ENCODE peak calls at places on chromosomes 16 and 17, in four cellular contexts. E is progenitor cell of endocrine pancreas, B is brain microvascular endothelial cell, Y is AG04450. G is an unnamed sample.

GRCh38 chr16:67922740-67923139 is 8.9 kb downstream of the CTRL start:
- DNase-seq in E (no peak), B (no peak), Y (no peak), G (no peak)

GRCh38 chr17:16417896-16418683 is 2.7 kb downstream of the TRPV2 start:
- DNase-seq in E (no peak), B (no peak), Y (no peak), G (peak)

GRCh38 chr17:81558941-81559806 is 7.0 kb upstream of the FAAP100 start:
- DNase-seq in E (no peak), B (no peak), Y (no peak), G (no peak)

GRCh38 chr16:10500582-10500981 is 79.8 kb downstream of the EMP2 start:
- DNase-seq in E (no peak), B (no peak), Y (no peak), G (no peak)

GRCh38 chr16:79064259-79064658 is 536.3 kb downstream of the MAF start:
- DNase-seq in E (no peak), B (no peak), Y (no peak), G (no peak)

GRCh38 chr17:81020767-81021497 is 14.0 kb upstream of the BAIAP2 start:
- DNase-seq in E (no peak), B (no peak), Y (no peak), G (no peak)

GRCh38 chr16:12767897-12768296 is 35.8 kb downstream of the CPPED1 start:
- DNase-seq in E (no peak), B (no peak), Y (no peak), G (no peak)

GRCh38 chr17:48011405-48012150 is 26.0 kb downstream of the COPZ2 start:
- DNase-seq in E (no peak), B (peak), Y (no peak), G (peak)

GRCh38 chr17:14510136-14510535 is 209.3 kb downstream of the HS3ST3B1 start:
- DNase-seq in E (no peak), B (no peak), Y (no peak), G (no peak)

GRCh38 chr17:6569391-6570302 is 13.3 kb upstream of the PITPNM3 start:
- DNase-seq in E (no peak), B (no peak), Y (no peak), G (peak)

GRCh38 chr17:65664296-65664695 is 102.8 kb upstream of the AXIN2 start:
- DNase-seq in E (no peak), B (peak), Y (no peak), G (no peak)

GRCh38 chr17:17712268-17712924 is 31.1 kb downstream of the RAI1 start:
- DNase-seq in E (no peak), B (peak), Y (peak), G (peak)

GRCh38 chr16:1385232-1385631 is 29.3 kb downstream of the UNKL start:
- DNase-seq in E (no peak), B (no peak), Y (no peak), G (no peak)

GRCh38 chr17:55441544-55441943 is 19.9 kb upstream of the MMD start:
- DNase-seq in E (no peak), B (no peak), Y (no peak), G (no peak)

GRCh38 chr16:68612996-68613395 is 32.1 kb upstream of the CDH3 start:
- DNase-seq in E (no peak), B (no peak), Y (no peak), G (no peak)

GRCh38 chr17:67056746-67057490 is 12.6 kb downstream of the CACNG1 start:
- DNase-seq in E (no peak), B (no peak), Y (no peak), G (no peak)

DNA sequence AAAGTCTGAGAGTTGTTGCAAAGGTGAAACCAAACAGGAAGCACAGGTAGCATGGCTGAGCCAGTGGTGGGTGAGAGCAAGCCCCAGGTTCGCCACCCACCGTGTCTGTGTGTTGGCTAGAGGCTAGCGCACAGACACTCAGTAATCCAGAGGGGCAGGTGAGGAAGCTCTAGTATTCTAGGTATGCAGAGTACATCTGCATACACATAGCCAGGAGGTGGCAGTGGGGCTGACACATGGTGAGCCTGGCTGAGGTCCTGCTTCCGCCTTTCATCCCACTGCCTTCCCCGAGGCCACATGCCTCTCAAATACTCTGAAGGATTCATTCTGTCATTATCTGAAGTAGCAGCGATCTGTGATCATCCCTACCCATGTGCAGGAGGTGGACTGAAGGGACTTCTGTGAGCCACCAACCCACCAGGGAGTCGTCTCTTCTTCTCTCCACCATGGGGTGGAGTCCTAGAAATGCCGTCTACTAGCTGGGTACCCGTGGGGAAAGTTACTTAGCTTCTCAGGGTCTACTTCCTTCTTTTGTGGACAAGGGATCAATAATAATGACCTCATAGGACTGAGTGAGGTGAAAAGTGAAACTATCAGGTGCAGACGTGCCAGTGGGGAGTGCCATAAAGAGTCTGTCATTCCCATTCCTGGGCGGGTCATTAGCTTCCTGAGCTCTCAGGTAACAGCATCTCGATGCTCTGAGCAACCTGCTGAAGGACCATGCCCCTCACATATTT is 36.0 kb upstream of the ICAM2 start:
- DNase-seq in E (no peak), B (no peak), Y (no peak), G (peak)
- TF ChIP-seq CTCF in E (no peak), B (no peak), Y (no peak), G (no peak)

GRCh38 chr17:50114849-50115357 is 15.1 kb downstream of the SAMD14 start:
- DNase-seq in E (no peak), B (peak), Y (no peak), G (peak)
- TF ChIP-seq CTCF in E (peak), B (peak), Y (peak), G (peak)

DNA sequence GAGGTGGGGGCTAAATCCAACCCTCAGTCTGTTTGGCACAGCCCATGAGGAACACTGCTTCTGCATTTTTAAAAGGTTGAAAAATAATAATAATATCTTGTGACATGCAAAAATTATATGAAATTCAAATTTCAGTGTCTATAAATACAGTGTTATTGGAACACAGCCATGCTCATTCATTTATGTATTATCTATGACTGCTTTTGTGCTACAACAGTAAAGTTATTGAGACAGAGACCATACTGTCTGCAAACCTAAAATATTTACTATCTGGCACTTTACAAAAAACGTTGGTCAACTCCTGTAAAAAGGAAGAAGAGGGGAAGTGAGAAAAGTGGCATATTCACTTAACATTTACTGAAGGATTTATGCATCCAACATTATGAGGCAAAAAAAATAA is 3.1 kb downstream of the ABCA5 start:
- DNase-seq in E (no peak), B (no peak), Y (no peak), G (no peak)
- TF ChIP-seq CTCF in E (no peak), B (no peak), Y (no peak), G (no peak)

DNA sequence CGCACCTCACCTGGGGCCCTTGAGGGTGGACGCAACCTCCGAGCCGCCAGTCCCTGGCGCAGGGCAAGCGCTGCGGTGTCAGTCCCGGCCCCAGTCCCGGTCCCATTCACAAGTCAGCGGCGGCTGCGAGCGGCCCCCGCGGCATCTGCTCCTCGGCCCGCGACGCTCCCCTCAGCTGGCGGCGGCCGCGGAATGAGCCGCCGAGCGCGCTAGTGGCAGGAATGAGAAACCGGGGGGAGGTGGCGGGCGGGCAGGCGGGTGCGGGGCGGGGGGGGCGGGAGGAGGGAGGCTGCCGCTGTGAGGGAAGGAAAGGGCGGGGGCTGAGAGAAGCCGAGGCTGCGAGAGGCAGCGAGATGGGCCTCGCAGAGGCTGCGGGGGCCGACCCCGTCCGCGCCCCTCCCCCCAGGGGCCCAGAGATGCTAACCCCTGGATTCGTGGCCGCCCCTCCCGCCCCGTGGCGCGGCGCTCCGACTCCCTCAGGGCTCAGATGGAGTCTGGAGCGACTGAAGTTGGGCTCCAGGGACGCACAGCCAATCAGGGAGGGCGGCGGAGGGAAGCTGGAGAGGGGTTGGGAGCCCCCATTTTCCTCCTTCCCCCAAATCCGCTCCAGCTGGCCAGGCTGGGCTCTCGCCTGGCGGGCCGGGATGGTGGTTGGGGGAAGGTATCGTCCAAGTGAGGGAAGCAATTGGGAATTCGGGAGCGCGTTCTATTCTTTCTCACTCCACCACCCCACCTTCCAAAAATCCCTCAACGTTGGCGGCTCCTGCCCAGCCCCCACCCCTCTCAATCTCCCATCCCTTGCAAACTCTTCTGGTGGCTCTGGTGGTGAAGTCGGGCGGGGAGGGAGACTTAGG is at the start of gene CDH11:
- DNase-seq in E (peak), B (peak), Y (peak), G (peak)
- TF ChIP-seq CTCF in E (peak), B (peak), Y (peak), G (no peak)

GRCh38 chr17:40402668-40403067 is 15.0 kb downstream of the TOP2A start:
- DNase-seq in E (no peak), B (no peak), Y (no peak), G (no peak)
- TF ChIP-seq CTCF in E (no peak), B (no peak), Y (no peak), G (no peak)

GRCh38 chr16:81571175-81571574 is 126.6 kb downstream of the CMIP start:
- DNase-seq in E (no peak), B (no peak), Y (no peak), G (no peak)
- TF ChIP-seq CTCF in E (no peak), B (no peak), Y (no peak), G (no peak)

GRCh38 chr17:64503821-64504768 is 2.0 kb downstream of the DDX5 start:
- DNase-seq in E (no peak), B (no peak), Y (no peak), G (no peak)

GRCh38 chr17:64504769-64505319 is 1.2 kb downstream of the DDX5 start:
- DNase-seq in E (no peak), B (peak), Y (no peak), G (no peak)

GRCh38 chr17:64506201-64506575 is at the start of gene DDX5:
- DNase-seq in E (peak), B (peak), Y (peak), G (peak)

GRCh38 chr17:64506576-64507417 is at the start of gene CEP95:
- DNase-seq in E (peak), B (peak), Y (peak), G (peak)

DNA sequence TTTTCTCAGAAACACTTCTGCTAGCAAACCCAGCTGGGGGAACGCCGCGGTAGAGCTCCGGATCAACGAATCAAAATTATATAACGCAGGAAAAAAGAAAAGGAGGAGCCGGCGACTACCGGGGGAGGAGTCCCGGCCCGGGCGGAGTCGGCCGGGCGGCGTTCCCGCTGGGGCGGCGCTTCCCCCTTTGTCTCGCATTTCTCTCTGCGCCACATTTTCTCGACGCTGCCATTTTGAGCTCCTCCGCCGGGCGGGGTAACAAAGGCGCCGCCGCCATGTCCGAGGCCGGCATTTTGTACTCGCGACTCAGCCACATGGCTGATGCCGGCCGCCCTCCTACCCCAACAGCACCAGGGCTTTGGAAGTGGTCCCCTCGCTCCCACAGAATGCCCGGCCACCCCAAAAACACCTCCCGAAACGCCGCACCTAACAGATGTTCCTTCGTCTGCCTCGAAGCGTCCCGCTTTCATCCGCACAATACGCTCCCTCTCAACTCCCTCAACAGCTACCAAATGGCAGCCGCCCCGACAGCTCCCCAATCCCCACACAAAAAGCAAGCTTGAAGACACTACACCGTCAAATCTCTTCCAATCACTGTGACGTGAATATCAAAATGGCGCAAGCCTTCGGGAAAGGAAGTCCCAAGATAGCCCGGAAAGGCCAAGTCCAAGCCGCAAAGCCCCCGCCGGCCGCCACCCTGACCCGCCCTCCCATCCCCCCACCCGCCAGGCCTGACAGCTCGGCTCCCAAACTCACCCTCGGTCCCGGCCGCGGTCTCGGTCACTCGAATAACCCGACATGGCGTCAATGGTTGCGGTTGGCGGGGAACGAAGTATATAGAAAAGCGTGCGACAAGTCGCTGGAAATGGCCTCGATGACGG is 529 bp downstream of the DDX5 start:
- DNase-seq in E (peak), B (peak), Y (peak), G (peak)
- TF ChIP-seq CTCF in E (no peak), B (no peak), Y (no peak), G (no peak)

G was measured in GM13976.